ENCODE peak calls at places on chromosomes 13 and 19, in four cellular contexts. G, E, W and T are unnamed samples.

GRCh38 chr19:46717716-46718143 is 816 bp upstream of the PRKD2 start:
- DNase-seq in E (no peak), W (no peak), G (no peak), T (no peak)

GRCh38 chr13:94318418-94318817 is 161.1 kb downstream of the DCT start:
- DNase-seq in E (no peak), W (no peak), G (no peak), T (no peak)

GRCh38 chr13:23681253-23681652 is 111.0 kb downstream of the TNFRSF19 start:
- DNase-seq in W (no peak), E (no peak), G (no peak), T (no peak)

GRCh38 chr19:43743059-43743458 is 11.7 kb downstream of the SMG9 start:
- DNase-seq in G (no peak), E (no peak), W (no peak), T (no peak)

GRCh38 chr13:102198418-102199322 is 203.2 kb downstream of the FGF14 start:
- DNase-seq in G (no peak), E (no peak), W (no peak), T (no peak)

GRCh38 chr13:39766464-39767167 is 111.2 kb downstream of the COG6 start:
- DNase-seq in G (no peak), W (no peak), E (no peak), T (no peak)

GRCh38 chr13:93413972-93414717 is 187.5 kb downstream of the GPC6 start:
- DNase-seq in W (no peak), E (no peak), G (no peak), T (peak)

GRCh38 chr19:31338069-31338767 is 11.0 kb downstream of the TSHZ3 start:
- DNase-seq in G (no peak), W (peak), E (no peak), T (no peak)

GRCh38 chr13:30798776-30799625 is 63.7 kb downstream of the ALOX5AP start:
- DNase-seq in W (peak), E (no peak), G (no peak), T (no peak)

GRCh38 chr19:3275068-3275582 is 50.7 kb downstream of the CELF5 start:
- DNase-seq in W (peak), G (no peak), E (peak), T (peak)

GRCh38 chr13:39038569-39038898 is 278 bp downstream of the NHLRC3 start:
- DNase-seq in G (no peak), E (no peak), W (peak), T (no peak)

GRCh38 chr19:54316746-54317107 is 3.8 kb upstream of the LILRA5 start:
- DNase-seq in W (no peak), E (peak), G (no peak), T (no peak)
- H3K9ac ChIP-seq in W (no peak), E (peak), G (no peak), T (no peak)

DNA sequence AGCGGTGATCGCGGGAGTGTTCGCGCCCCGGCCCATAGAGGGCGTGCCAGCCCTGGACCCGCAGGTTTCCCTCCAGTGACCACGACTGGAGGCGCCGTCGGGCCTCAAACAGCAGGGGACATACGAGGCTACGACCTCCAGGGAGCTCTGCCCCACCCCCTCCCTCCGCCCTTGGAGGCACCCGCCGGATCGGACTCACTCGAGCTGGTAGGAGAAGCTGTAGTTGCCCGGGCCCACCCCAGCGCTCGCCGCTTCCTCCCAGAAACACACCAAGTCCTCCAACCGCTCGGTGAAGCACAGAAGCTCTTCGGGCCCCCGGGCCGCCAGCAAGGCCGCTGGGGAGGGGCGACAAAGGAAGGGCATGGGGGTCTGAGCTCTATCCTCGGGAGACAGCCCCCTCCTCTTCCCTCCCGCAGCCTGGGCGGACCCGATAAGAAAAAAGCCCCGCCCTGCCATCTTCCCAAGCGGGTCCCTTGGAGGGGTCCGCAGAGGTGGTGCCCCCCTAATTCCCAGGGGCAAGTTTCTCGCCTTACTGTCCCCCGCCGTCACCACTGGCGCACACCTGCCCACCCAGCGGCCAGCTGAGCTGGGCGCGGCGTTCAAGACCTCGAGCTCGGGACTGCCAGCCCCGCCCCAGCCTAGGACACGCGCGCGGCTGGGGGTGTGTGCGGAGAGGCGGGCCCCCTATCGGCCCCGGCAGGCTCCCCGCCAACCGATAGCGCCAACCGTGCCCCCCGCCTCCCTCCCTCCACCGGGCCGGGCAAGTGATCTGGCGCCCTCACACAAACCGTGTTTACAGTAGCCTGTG is 1.0 kb downstream of the EPOR start:
- DNase-seq in W (peak), E (no peak), G (no peak), T (no peak)
- TF ChIP-seq SUZ12 in W (no peak), E (no peak), G (peak), T (no peak)

GRCh38 chr19:58356971-58357797 is 3.9 kb upstream of the A1BG start:
- DNase-seq in G (no peak), E (no peak), W (no peak), T (no peak)
- H3K9ac ChIP-seq in G (no peak), E (no peak), W (no peak), T (peak)

GRCh38 chr13:45055902-45056648 is 64.2 kb upstream of the GTF2F2 start:
- DNase-seq in W (no peak), E (no peak), G (no peak), T (peak)
- TF ChIP-seq SUZ12 in W (no peak), E (no peak), G (no peak), T (no peak)

GRCh38 chr13:73075546-73075945 is 16.7 kb downstream of the KLF5 start:
- DNase-seq in E (no peak), G (no peak), W (no peak), T (no peak)
- H3K9ac ChIP-seq in E (no peak), G (no peak), W (no peak), T (no peak)

DNA sequence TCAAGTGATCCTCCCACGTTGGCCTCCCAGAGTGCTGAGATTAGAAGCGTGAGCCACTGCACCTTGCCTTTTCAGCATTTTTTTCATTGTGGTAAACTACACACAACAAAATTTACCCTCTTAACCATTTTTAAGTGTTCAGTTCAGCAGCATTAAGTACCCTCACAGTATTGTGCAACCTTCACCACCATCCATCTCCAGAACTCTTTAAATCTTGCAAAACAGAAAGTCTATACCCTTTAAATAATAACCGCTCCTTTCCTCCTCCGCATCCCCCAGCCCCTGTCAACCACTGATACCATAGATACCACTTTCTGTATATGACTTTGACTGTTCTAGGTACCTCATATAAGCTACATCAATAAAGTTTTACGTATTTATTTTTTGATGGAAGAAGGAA is 20.8 kb upstream of the CASP14 start:
- DNase-seq in W (no peak), E (no peak), G (no peak), T (no peak)
- TF ChIP-seq SUZ12 in W (no peak), E (no peak), G (no peak), T (no peak)

DNA sequence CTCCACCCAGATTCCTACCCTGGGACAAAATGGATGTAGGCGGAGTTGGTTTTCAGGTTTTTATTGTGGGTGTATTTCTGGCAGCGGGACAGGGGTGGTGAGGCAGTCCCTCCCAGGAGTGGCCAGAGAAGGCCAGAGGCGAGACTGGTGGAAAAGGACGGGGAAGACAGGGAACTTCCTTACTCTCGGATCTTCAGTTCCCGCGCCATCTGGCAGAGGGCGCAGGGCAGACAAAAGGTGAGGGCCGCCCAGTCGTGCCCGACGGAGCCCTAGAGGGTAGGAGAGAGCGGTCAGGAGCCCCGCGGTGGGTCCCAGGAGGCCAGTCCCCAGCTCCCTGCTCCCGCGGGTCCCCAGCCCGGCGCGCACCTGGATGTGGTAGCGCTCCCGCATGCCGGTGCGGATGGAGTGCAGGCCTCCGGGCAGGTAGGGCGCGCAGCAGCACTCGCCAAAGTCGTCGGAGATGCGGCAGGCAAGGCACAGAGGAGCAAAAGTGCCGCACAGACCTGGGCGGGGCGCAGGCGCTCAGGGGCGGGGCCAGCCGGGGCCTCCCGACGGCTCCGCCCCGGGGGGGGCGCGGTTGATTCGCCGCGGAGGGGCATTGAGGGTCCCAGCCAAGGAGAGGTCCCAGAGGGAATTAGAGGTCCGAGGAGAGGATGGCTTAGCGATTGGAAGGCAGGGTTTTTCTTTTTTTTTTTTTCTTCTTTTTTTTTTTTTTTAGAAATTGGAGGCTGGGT is 3.0 kb downstream of the CNFN start:
- DNase-seq in G (no peak), E (no peak), W (peak), T (no peak)
- H3K9ac ChIP-seq in G (no peak), E (peak), W (peak), T (peak)

GRCh38 chr13:95834134-95834765 is 157.3 kb downstream of the DNAJC3 start:
- DNase-seq in E (peak), G (peak), W (peak), T (peak)

GRCh38 chr13:95833126-95833525 is 156.2 kb downstream of the DNAJC3 start:
- DNase-seq in W (no peak), G (no peak), E (no peak), T (no peak)

GRCh38 chr13:95833713-95834112 is 156.8 kb downstream of the DNAJC3 start:
- DNase-seq in E (no peak), W (no peak), G (no peak), T (no peak)
- TF ChIP-seq SUZ12 in E (no peak), W (no peak), G (no peak), T (no peak)